ENCODE peak calls at places on chromosomes 16 and 17, in eight cellular contexts. Z is breast epithelium; O is cardiac muscle cell; A is heart left ventricle; N is lung; D is CD8-positive, alpha-beta T cell; E is pancreas; H is transverse colon. T is an unnamed sample.

GRCh38 chr16:62190426-62190825 is 154.2 kb upstream of the CDH8 start:
- DNase-seq in E (no peak), D (no peak), A (no peak), O (peak; percentile 0), H (no peak), Z (no peak), N (no peak), T (no peak)

GRCh38 chr17:75876938-75877751 is 1.2 kb downstream of the TRIM47 start:
- DNase-seq in D (no peak), H (peak; percentile 88), O (peak; percentile 97), N (peak; percentile 91), A (peak; percentile 95), E (peak; percentile 87), Z (peak; percentile 82), T (peak; percentile 86)

GRCh38 chr16:2846511-2847310 is 11.3 kb downstream of the PRSS22 start:
- DNase-seq in Z (no peak), A (no peak), O (peak; percentile 16), H (no peak), E (no peak), N (no peak), D (no peak), T (no peak)

GRCh38 chr17:42272576-42272975 is 3.6 kb downstream of the STAT5B start:
- DNase-seq in Z (no peak), E (no peak), A (no peak), H (no peak), N (no peak), O (no peak), D (no peak), T (no peak)

GRCh38 chr16:693766-694165 is 3.6 kb upstream of the WDR24 start:
- DNase-seq in O (no peak), H (no peak), D (no peak), N (no peak), Z (no peak), E (no peak), A (no peak), T (no peak)

GRCh38 chr17:40415390-40415789 is 2.3 kb downstream of the TOP2A start:
- DNase-seq in N (no peak), O (peak; percentile 65), H (no peak), D (no peak), Z (no peak), E (no peak), A (no peak), T (no peak)

GRCh38 chr16:76639685-76640289 is 362.6 kb downstream of the CNTNAP4 start:
- DNase-seq in H (no peak), N (no peak), A (no peak), O (peak; percentile 44), D (no peak), Z (no peak), E (no peak), T (no peak)

GRCh38 chr17:70636517-70637133 is 467.3 kb downstream of the KCNJ2 start:
- DNase-seq in A (no peak), Z (no peak), D (no peak), E (no peak), O (peak; percentile 63), H (no peak), N (no peak), T (peak; percentile 16)

GRCh38 chr16:14289692-14290340 is 218.7 kb downstream of the MRTFB start:
- DNase-seq in N (no peak), O (peak; percentile 35), D (no peak), A (no peak), Z (no peak), E (no peak), H (no peak), T (no peak)

GRCh38 chr17:49825645-49826044 is 22.2 kb downstream of the TAC4 start:
- DNase-seq in H (no peak), O (no peak), A (no peak), N (no peak), D (no peak), Z (no peak), E (no peak), T (no peak)

GRCh38 chr16:26672206-26672605 is 394.5 kb upstream of the C16orf82 start:
- DNase-seq in O (no peak), Z (no peak), H (no peak), A (no peak), D (no peak), N (no peak), E (no peak), T (no peak)

GRCh38 chr16:25134306-25134705 is 22.8 kb downstream of the LCMT1 start:
- DNase-seq in D (no peak), N (no peak), H (no peak), E (no peak), A (no peak), O (no peak), Z (no peak), T (no peak)

GRCh38 chr17:29357821-29358232 is 32.3 kb upstream of the TAOK1 start:
- DNase-seq in N (no peak), H (no peak), E (no peak), O (peak; percentile 39), Z (no peak), A (no peak), D (no peak), T (no peak)

GRCh38 chr16:26186221-26186620 is 494.5 kb downstream of the HS3ST4 start:
- DNase-seq in H (no peak), D (no peak), N (no peak), O (no peak), A (no peak), Z (no peak), E (no peak), T (no peak)

GRCh38 chr16:55543470-55543869 is 23.0 kb upstream of the CAPNS2 start:
- DNase-seq in E (no peak), N (no peak), H (no peak), A (no peak), D (no peak), O (peak; percentile 63), Z (no peak), T (peak; percentile 16)

GRCh38 chr16:67707790-67708189 is 11.3 kb downstream of the GFOD2 start:
- DNase-seq in E (no peak), Z (no peak), D (no peak), O (no peak), N (no peak), A (no peak), H (no peak), T (no peak)

GRCh38 chr17:56593073-56593740 is at the start of gene NOG:
- DNase-seq in A (peak; percentile 34), Z (no peak), N (peak; percentile 44), O (peak; percentile 12), E (peak; percentile 67), D (peak; percentile 21), H (no peak), T (no peak)

GRCh38 chr16:66354321-66354854 is 12.1 kb upstream of the CDH5 start:
- DNase-seq in H (no peak), O (no peak), E (no peak), A (no peak), N (no peak), Z (no peak), D (no peak), T (no peak)

GRCh38 chr16:57781741-57782606 is 20.3 kb downstream of the KIFC3 start:
- DNase-seq in Z (no peak), O (peak; percentile 42), H (no peak), A (no peak), E (peak; percentile 14), D (no peak), N (no peak), T (no peak)

GRCh38 chr16:83956336-83957289 is 3.6 kb downstream of the OSGIN1 start:
- DNase-seq in O (peak; percentile 83), D (peak; percentile 61), H (peak; percentile 85), A (peak; percentile 79), Z (peak; percentile 80), E (peak; percentile 90), N (peak; percentile 83), T (peak; percentile 48)

GRCh38 chr17:69874220-69874670 is 200.8 kb upstream of the KCNJ16 start:
- DNase-seq in O (peak; percentile 95), D (no peak), Z (no peak), N (no peak), A (no peak), H (no peak), E (no peak), T (peak; percentile 41)

GRCh38 chr17:33508215-33508614 is 215.1 kb upstream of the ASIC2 start:
- DNase-seq in D (no peak), O (no peak), N (no peak), Z (no peak), H (no peak), A (no peak), E (no peak), T (no peak)

GRCh38 chr16:2964416-2965223 is 545 bp downstream of the KREMEN2 start:
- DNase-seq in N (no peak), E (peak; percentile 84), A (peak; percentile 28), H (peak; percentile 58), D (peak; percentile 30), O (no peak), Z (no peak), T (no peak)

GRCh38 chr17:37081287-37081686 is 132.5 kb downstream of the AATF start:
- DNase-seq in O (peak; percentile 71), D (no peak), H (no peak), N (no peak), A (no peak), E (no peak), Z (no peak), T (no peak)

GRCh38 chr17:48472485-48473281 is 42.7 kb upstream of the SKAP1 start:
- DNase-seq in O (peak; percentile 47), Z (no peak), N (no peak), A (no peak), E (no peak), H (no peak), D (peak; percentile 11), T (peak; percentile 87)

GRCh38 chr16:28596115-28596630 is 677 bp downstream of the SULT1A2 start:
- DNase-seq in D (no peak), O (peak; percentile 34), N (no peak), A (no peak), E (peak; percentile 74), H (no peak), Z (no peak), T (no peak)
- H3K4me3 ChIP-seq in D (no peak overlapping the region), O (no peak overlapping the region), N (no peak overlapping the region), A (no peak overlapping the region), E (no peak overlapping the region), H (no peak overlapping the region), Z (no peak overlapping the region), T (no peak overlapping the region)

GRCh38 chr17:17500999-17501605 is 4.9 kb upstream of the RASD1 start:
- DNase-seq in A (no peak), Z (no peak), E (no peak), H (no peak), O (no peak), N (no peak), D (no peak), T (no peak)
- TF ChIP-seq CTCF in A (no peak), Z (no peak), E (no peak), H (no peak), O (no peak), N (no peak), D (no peak), T (no peak)

GRCh38 chr17:27349540-27350021 is 55.7 kb downstream of the WSB1 start:
- DNase-seq in H (no peak), N (no peak), A (no peak), O (no peak), D (no peak), E (peak; percentile 78), Z (no peak), T (no peak)
- H3K4me3 ChIP-seq in H (no peak overlapping the region), N (no peak overlapping the region), A (no peak overlapping the region), O (peak overlapping the region; percentile 25), D (no peak overlapping the region), E (peak overlapping the region; percentile 47), Z (peak overlapping the region; percentile 69), T (peak overlapping the region; percentile 30)

DNA sequence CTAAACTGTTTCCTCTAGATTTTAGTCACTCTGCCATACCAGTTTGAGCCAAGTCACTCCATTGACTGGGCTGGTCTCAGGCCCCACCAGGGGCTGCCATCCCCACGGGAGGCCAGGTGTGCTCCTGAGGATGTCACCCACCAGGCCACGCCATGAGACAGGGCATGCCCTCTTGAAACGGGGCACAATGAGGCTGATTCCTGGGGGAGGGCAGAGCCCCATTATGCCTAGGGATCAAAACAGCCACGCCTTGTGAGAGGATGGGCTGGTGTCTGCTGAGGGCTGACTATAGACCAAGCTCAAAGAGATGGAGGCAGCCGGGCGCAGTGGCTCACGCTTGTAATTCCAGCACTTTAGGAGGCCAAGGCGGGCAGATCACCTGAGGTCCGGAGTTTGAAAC is 21.5 kb downstream of the GINS2 start:
- DNase-seq in D (no peak), H (no peak), A (no peak), Z (peak; percentile 45), N (no peak), O (no peak), E (no peak), T (no peak)
- TF ChIP-seq CTCF in D (no peak), H (no peak), A (no peak), Z (no peak), N (no peak), O (no peak), E (no peak), T (no peak)

T was measured in HFF-Myc.